ENCODE peak calls at places on chromosomes 11 and 22, in nine cellular contexts. O is IMR-90; X is left lobe of liver; T is sciatic nerve; K is EH; R is cardiac muscle cell; S is CD8-positive, alpha-beta memory T cell; J is stimulated activated CD4-positive, alpha-beta T cell treated with anti-CD3 and anti-CD28 coated beads, Interleukin-4, amount 100 ng/mL, for 48 hours; N is cardiac septum. C is an unnamed sample.

GRCh38 chr11:34696876-34697275 is 76.0 kb downstream of the EHF start:
- DNase-seq in N (no peak), S (no peak), X (no peak), K (no peak), R (no peak), J (no peak), T (no peak), O (no peak), C (no peak)

GRCh38 chr11:128711136-128711535 is 17.3 kb downstream of the FLI1 start:
- DNase-seq in O (peak), R (no peak), S (no peak), X (no peak), N (no peak), J (no peak), T (no peak), K (peak), C (no peak)

GRCh38 chr22:26359156-26359555 is 69.9 kb upstream of the ASPHD2 start:
- DNase-seq in X (no peak), T (no peak), N (no peak), O (no peak), J (no peak), S (no peak), R (no peak), K (no peak), C (no peak)

GRCh38 chr11:119344291-119345010 is 2.1 kb downstream of the MFRP start:
- DNase-seq in R (no peak), K (no peak), S (no peak), X (no peak), N (no peak), O (no peak), T (no peak), J (no peak), C (no peak)

GRCh38 chr11:119759324-119759723 is 30.3 kb upstream of the NECTIN1 start:
- DNase-seq in J (no peak), O (peak), S (no peak), R (no peak), K (peak), T (no peak), N (no peak), X (no peak), C (no peak)

GRCh38 chr11:119433369-119433749 is 10.4 kb upstream of the THY1 start:
- DNase-seq in T (no peak), R (no peak), S (no peak), K (peak), N (no peak), O (peak), J (no peak), X (no peak), C (no peak)

GRCh38 chr11:75554258-75555022 is 7.6 kb upstream of the SERPINH1 start:
- DNase-seq in J (no peak), S (no peak), N (peak), T (peak), R (peak), O (peak), X (peak), K (peak), C (peak)

GRCh38 chr22:34946339-34946985 is 119.5 kb upstream of the ISX start:
- DNase-seq in R (no peak), J (no peak), N (no peak), X (no peak), K (no peak), O (no peak), T (no peak), S (no peak), C (no peak)

GRCh38 chr11:94449029-94449428 is 44.6 kb downstream of the MRE11 start:
- DNase-seq in X (no peak), K (no peak), N (no peak), T (no peak), J (no peak), O (no peak), S (no peak), R (peak), C (no peak)

GRCh38 chr22:46047841-46048595 is 71.1 kb upstream of the WNT7B start:
- DNase-seq in K (no peak), R (no peak), J (no peak), N (peak), O (no peak), S (no peak), T (peak), X (peak), C (no peak)

GRCh38 chr11:119828819-119829218 is 99.8 kb upstream of the NECTIN1 start:
- DNase-seq in N (no peak), T (no peak), O (no peak), X (no peak), J (no peak), R (no peak), K (no peak), S (no peak), C (no peak)

GRCh38 chr11:61829806-61830205 is 1.7 kb downstream of the FADS2 start:
- DNase-seq in S (no peak), K (no peak), J (no peak), N (no peak), T (no peak), R (no peak), O (no peak), X (no peak), C (no peak)

GRCh38 chr11:76654310-76654851 is 16.2 kb downstream of the LRRC32 start:
- DNase-seq in J (no peak), X (peak), O (peak), R (no peak), N (peak), K (peak), T (peak), S (no peak), C (no peak)

GRCh38 chr11:46381836-46382643 is 571 bp downstream of the MDK start:
- DNase-seq in K (peak), N (no peak), S (no peak), O (no peak), J (no peak), X (no peak), R (peak), T (no peak), C (no peak)

GRCh38 chr11:103488579-103488978 is 379.4 kb downstream of the DYNC2H1 start:
- DNase-seq in K (no peak), X (no peak), N (no peak), R (no peak), S (no peak), T (no peak), O (no peak), J (no peak), C (no peak)

GRCh38 chr22:37560682-37561208 is 465 bp downstream of the CDC42EP1 start:
- DNase-seq in S (no peak), X (no peak), J (no peak), R (no peak), O (peak), T (peak), N (no peak), K (peak), C (no peak)

GRCh38 chr11:130278745-130279144 is 36.0 kb downstream of the ZBTB44 start:
- DNase-seq in R (no peak), X (no peak), K (no peak), T (no peak), O (peak), J (no peak), S (no peak), N (no peak), C (no peak)

GRCh38 chr22:39655736-39656285 is 85.3 kb downstream of the CACNA1I start:
- DNase-seq in S (no peak), N (no peak), T (no peak), R (no peak), O (no peak), X (no peak), J (no peak), K (no peak), C (no peak)

GRCh38 chr11:71198141-71198822 is 54.1 kb downstream of the SHANK2 start:
- DNase-seq in K (no peak), J (no peak), X (no peak), S (no peak), O (no peak), R (no peak), N (peak), T (no peak), C (no peak)

GRCh38 chr22:47695176-47695575 is 932.7 kb downstream of the TBC1D22A start:
- DNase-seq in S (no peak), R (no peak), X (no peak), J (no peak), K (no peak), O (no peak), T (no peak), N (no peak), C (no peak)

GRCh38 chr11:76310832-76311231 is 70.1 kb downstream of the THAP12 start:
- DNase-seq in R (no peak), X (no peak), K (no peak), N (no peak), T (no peak), O (no peak), J (no peak), S (no peak), C (no peak)

GRCh38 chr11:93160808-93161207 is 37.0 kb downstream of the SLC36A4 start:
- DNase-seq in S (no peak), K (no peak), N (no peak), T (no peak), J (no peak), O (no peak), R (no peak), X (no peak), C (no peak)

GRCh38 chr11:17541330-17541885 is 2.8 kb downstream of the USH1C start:
- DNase-seq in T (peak), J (no peak), X (no peak), R (no peak), N (peak), O (no peak), S (no peak), K (peak), C (no peak)

GRCh38 chr22:28911777-28912669 is 28.7 kb downstream of the ZNRF3 start:
- DNase-seq in S (no peak), N (no peak), R (no peak), X (peak), K (peak), T (no peak), O (peak), J (no peak), C (no peak)

GRCh38 chr11:69644071-69644961 is 3.4 kb downstream of the CCND1 start:
- DNase-seq in S (no peak), K (peak), O (peak), J (no peak), N (peak), R (peak), T (peak), X (peak), C (no peak)

GRCh38 chr11:20113147-20113435 is 47.2 kb downstream of the DBX1 start:
- DNase-seq in R (no peak), O (no peak), T (no peak), N (no peak), J (no peak), S (no peak), X (no peak), K (no peak), C (no peak)

GRCh38 chr22:45101828-45102227 is 61.9 kb upstream of the NUP50 start:
- DNase-seq in N (peak), R (peak), J (no peak), O (peak), K (peak), X (peak), S (no peak), T (peak), C (no peak)

GRCh38 chr11:32418836-32419235 is 16.5 kb downstream of the WT1 start:
- DNase-seq in R (no peak), O (no peak), X (no peak), J (no peak), K (no peak), S (no peak), N (no peak), T (no peak), C (no peak)

GRCh38 chr11:35605691-35606090 is 12.6 kb upstream of the FJX1 start:
- DNase-seq in S (no peak), X (no peak), N (no peak), O (peak), R (no peak), K (peak), T (peak), J (no peak), C (no peak)

GRCh38 chr11:2213890-2214526 is 42.4 kb upstream of the TH start:
- DNase-seq in S (no peak), N (peak), T (peak), J (no peak), X (no peak), O (no peak), R (no peak), K (no peak), C (no peak)

GRCh38 chr11:33195391-33196190 is 34.3 kb upstream of the CSTF3 start:
- DNase-seq in N (no peak), S (no peak), K (no peak), J (no peak), R (no peak), T (no peak), O (peak), X (no peak), C (no peak)

GRCh38 chr22:19713650-19714319 is 518 bp upstream of the SEPTIN5 start:
- DNase-seq in N (no peak), S (no peak), X (no peak), R (peak), T (no peak), O (no peak), K (no peak), J (no peak), C (no peak)

GRCh38 chr22:43002198-43002577 is 12.8 kb downstream of the PACSIN2 start:
- DNase-seq in N (peak), K (peak), O (peak), S (no peak), X (no peak), R (no peak), T (no peak), J (no peak), C (no peak)

GRCh38 chr11:102653744-102654291 is 28.7 kb upstream of the MMP20 start:
- DNase-seq in S (no peak), N (no peak), R (no peak), J (no peak), X (no peak), K (no peak), T (no peak), O (peak), C (no peak)

GRCh38 chr11:108881136-108881535 is 216.3 kb downstream of the DDX10 start:
- DNase-seq in K (no peak), T (no peak), X (no peak), O (peak), R (no peak), J (no peak), S (no peak), N (no peak), C (no peak)

GRCh38 chr11:73012121-73012863 is 129.8 kb downstream of the FCHSD2 start:
- DNase-seq in R (no peak), J (no peak), N (no peak), K (peak), S (no peak), X (no peak), T (no peak), O (peak), C (no peak)

GRCh38 chr11:73907191-73907590 is 30.4 kb downstream of the PAAF1 start:
- DNase-seq in R (no peak), J (no peak), S (peak), K (peak), T (no peak), O (peak), X (no peak), N (peak), C (no peak)

C was measured in omental fat pad.